ENCODE peak calls at places on chromosome 15, in nine cellular contexts. D is uterus, Z is body of pancreas, W is Peyer's patch, A is sigmoid colon, N is ovary, J is gastrocnemius medialis, P is testis, Q is tibial nerve. V is an unnamed sample. For H3K4me1, the result is how much of the 10 kb centered on the place peaks cover.

GRCh38 chr15:67741313-67741712 is 84.0 kb upstream of the SKOR1 start:
- DNase-seq in Q (no peak), D (no peak), A (no peak), Z (no peak), N (no peak), W (no peak), J (no peak), P (no peak), V (no peak)

GRCh38 chr15:45583731-45584639 is 3.2 kb upstream of the BLOC1S6 start:
- DNase-seq in A (no peak), Q (no peak), P (no peak), W (no peak), J (no peak), D (no peak), Z (no peak), N (no peak), V (no peak)

GRCh38 chr15:99631256-99631655 is 65.5 kb downstream of the MEF2A start:
- DNase-seq in A (no peak), D (no peak), W (peak), P (no peak), N (no peak), J (no peak), Z (no peak), Q (no peak), V (peak)

GRCh38 chr15:71386448-71387236 is 271.4 kb downstream of the THSD4 start:
- DNase-seq in D (no peak), J (no peak), Z (no peak), N (no peak), Q (peak), A (no peak), P (no peak), W (no peak), V (no peak)

GRCh38 chr15:100905855-100906254 is 13.3 kb upstream of the LRRK1 start:
- DNase-seq in A (peak), D (no peak), Q (no peak), J (no peak), Z (no peak), W (no peak), N (no peak), P (no peak), V (no peak)

GRCh38 chr15:25374143-25374542 is 64.7 kb downstream of the UBE3A start:
- DNase-seq in P (peak), Q (no peak), W (no peak), J (no peak), N (no peak), Z (no peak), A (no peak), D (no peak), V (no peak)

GRCh38 chr15:87121357-87121756 is 1041.7 kb downstream of the AGBL1 start:
- DNase-seq in D (no peak), Q (no peak), N (no peak), W (no peak), J (no peak), Z (no peak), A (no peak), P (no peak), V (no peak)

GRCh38 chr15:42808921-42809320 is 72.0 kb upstream of the CDAN1 start:
- DNase-seq in P (no peak), D (no peak), N (no peak), A (no peak), J (no peak), W (no peak), Q (no peak), Z (no peak), V (no peak)

GRCh38 chr15:81016253-81017068 is 15.7 kb downstream of the TLNRD1 start:
- DNase-seq in N (no peak), J (no peak), P (no peak), Z (no peak), D (no peak), A (no peak), Q (peak), W (no peak), V (no peak)

GRCh38 chr15:48391950-48392349 is 60.7 kb downstream of the DUT start:
- DNase-seq in D (no peak), J (no peak), A (no peak), P (no peak), N (no peak), W (no peak), Z (no peak), Q (no peak), V (no peak)

GRCh38 chr15:43913941-43914340 is 87.1 kb downstream of the WDR76 start:
- DNase-seq in D (no peak), J (no peak), A (no peak), W (no peak), Q (no peak), N (no peak), Z (no peak), P (no peak), V (no peak)

GRCh38 chr15:101045236-101045646 is 126.1 kb downstream of the LRRK1 start:
- DNase-seq in N (peak), Q (no peak), W (peak), J (no peak), A (peak), Z (no peak), P (peak), D (peak), V (peak)

GRCh38 chr15:57149196-57149595 is 227.1 kb upstream of the CGNL1 start:
- DNase-seq in D (no peak), W (no peak), N (no peak), Z (no peak), Q (no peak), J (no peak), A (no peak), P (no peak), V (no peak)

GRCh38 chr15:42203891-42204290 is 4.2 kb downstream of the VPS39 start:
- DNase-seq in Z (no peak), D (no peak), P (no peak), W (no peak), J (no peak), A (no peak), N (no peak), Q (no peak), V (no peak)

DNA sequence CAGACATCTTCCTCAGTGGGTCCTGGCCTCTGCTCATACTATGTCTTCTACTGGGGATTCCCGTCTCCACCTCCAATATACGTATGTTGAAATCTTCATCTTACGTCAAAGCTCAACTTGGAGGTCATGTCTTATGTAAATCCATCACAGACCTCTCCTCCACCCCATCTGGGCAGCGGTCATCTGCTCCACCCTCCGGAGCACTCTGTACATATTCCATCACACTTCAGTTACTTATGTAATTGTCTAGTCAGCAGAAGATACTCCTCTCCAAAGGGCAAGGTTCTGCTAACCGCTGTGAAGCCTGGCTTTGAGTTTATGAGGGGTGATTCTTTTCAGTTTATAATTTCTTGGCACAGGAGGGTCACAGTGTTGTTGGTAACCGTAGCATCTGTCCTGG is 22.0 kb downstream of the MAP2K1 start:
- DNase-seq in J (no peak), D (no peak), P (no peak), A (no peak), N (no peak), Z (no peak), Q (no peak), W (no peak), V (no peak)
- H3K4me1 ChIP-seq in J (half or more), D (under half), P (under half), A (under half), N (under half), Z (under half), Q (under half), W (under half), V (half or more)

DNA sequence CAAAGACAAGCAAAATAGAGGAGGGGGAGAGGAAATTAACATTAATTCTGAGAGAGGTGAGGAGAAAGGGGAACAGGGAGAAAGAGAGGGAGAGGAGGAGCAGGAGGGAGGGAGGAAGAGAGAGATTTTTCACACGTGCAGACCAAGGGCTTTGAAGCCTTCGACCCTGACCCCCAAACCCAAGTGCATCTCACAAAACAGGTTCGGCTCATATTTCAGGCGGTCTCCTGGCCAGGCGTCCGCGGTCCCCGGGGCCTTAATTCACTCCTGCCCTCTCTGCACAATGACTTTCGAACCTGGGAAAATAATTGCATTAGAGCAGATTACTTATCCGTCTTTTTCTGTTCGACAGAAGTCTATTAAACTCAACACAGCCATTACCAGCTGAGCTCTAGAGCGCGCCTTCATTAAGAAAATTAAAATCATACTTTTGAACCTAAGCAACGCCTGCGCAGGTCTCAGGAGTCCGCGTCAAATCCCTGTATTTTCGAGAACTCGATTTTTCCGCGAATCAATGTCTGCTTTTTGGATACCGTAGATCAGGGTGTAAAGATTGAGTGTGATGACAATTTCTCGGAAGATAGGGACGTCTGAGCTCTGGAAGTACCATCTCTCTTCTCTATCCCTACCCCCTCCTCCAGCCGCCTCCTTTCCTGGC is 220.7 kb downstream of the MEIS2 start:
- DNase-seq in A (no peak), W (no peak), Q (no peak), P (no peak), N (no peak), Z (no peak), D (no peak), J (no peak), V (no peak)
- H3K4me3 ChIP-seq in A (no peak), W (no peak), Q (no peak), P (no peak), N (no peak), Z (no peak), D (no peak), J (no peak), V (no peak)

GRCh38 chr15:58865420-58865880 is 68.0 kb downstream of the SLTM start:
- DNase-seq in W (no peak), N (peak), P (peak), J (no peak), A (no peak), D (no peak), Z (peak), Q (no peak), V (no peak)
- TF ChIP-seq POLR2A in W (no peak), N (no peak), P (no peak), J (no peak), A (no peak), D (no peak), Z (no peak), Q (no peak), V (no peak)

GRCh38 chr15:66614456-66615174 is 48.8 kb upstream of the LCTL start:
- DNase-seq in W (no peak), Z (no peak), J (no peak), D (no peak), Q (no peak), A (no peak), P (no peak), N (no peak), V (no peak)

GRCh38 chr15:66615175-66615495 is 49.3 kb upstream of the LCTL start:
- DNase-seq in J (no peak), N (no peak), Z (no peak), D (no peak), W (no peak), A (no peak), Q (no peak), P (no peak), V (peak)

GRCh38 chr15:66611257-66612053 is 45.7 kb upstream of the LCTL start:
- DNase-seq in Z (peak), Q (no peak), J (no peak), A (no peak), D (no peak), P (no peak), W (no peak), N (no peak), V (peak)

GRCh38 chr15:66615846-66616245 is 50.0 kb upstream of the LCTL start:
- DNase-seq in Q (no peak), D (no peak), W (no peak), P (no peak), N (no peak), J (no peak), Z (no peak), A (no peak), V (peak)

GRCh38 chr15:66613743-66614142 is 47.9 kb upstream of the LCTL start:
- DNase-seq in W (no peak), D (no peak), A (no peak), Z (no peak), Q (no peak), N (no peak), P (no peak), J (no peak), V (peak)
- H3K4me1 ChIP-seq in W (under half), D (under half), A (under half), Z (under half), Q (under half), N (under half), P (under half), J (under half), V (half or more)

GRCh38 chr15:74460903-74461846 is at the start of gene UBL7:
- DNase-seq in N (peak), A (peak), J (peak), W (peak), Z (peak), P (peak), D (peak), Q (peak), V (peak)
- H3K4me3 ChIP-seq in N (peak), A (peak), J (peak), W (peak), Z (peak), P (peak), D (peak), Q (peak), V (peak)

GRCh38 chr15:82532991-82533481 is 7.2 kb downstream of the RPS17 start:
- DNase-seq in P (no peak), D (no peak), A (no peak), N (peak), J (no peak), Z (no peak), W (no peak), Q (no peak), V (no peak)

GRCh38 chr15:82537351-82537908 is 2.8 kb downstream of the RPS17 start:
- DNase-seq in J (no peak), Z (no peak), W (no peak), A (no peak), P (no peak), N (no peak), Q (no peak), D (no peak), V (no peak)

GRCh38 chr15:82536409-82537350 is 3.6 kb downstream of the RPS17 start:
- DNase-seq in N (no peak), D (no peak), J (no peak), P (no peak), Q (no peak), Z (no peak), W (no peak), A (no peak), V (no peak)

GRCh38 chr15:82533801-82534200 is 6.5 kb downstream of the RPS17 start:
- DNase-seq in W (no peak), P (no peak), D (no peak), N (peak), Q (no peak), J (no peak), Z (no peak), A (no peak), V (no peak)

DNA sequence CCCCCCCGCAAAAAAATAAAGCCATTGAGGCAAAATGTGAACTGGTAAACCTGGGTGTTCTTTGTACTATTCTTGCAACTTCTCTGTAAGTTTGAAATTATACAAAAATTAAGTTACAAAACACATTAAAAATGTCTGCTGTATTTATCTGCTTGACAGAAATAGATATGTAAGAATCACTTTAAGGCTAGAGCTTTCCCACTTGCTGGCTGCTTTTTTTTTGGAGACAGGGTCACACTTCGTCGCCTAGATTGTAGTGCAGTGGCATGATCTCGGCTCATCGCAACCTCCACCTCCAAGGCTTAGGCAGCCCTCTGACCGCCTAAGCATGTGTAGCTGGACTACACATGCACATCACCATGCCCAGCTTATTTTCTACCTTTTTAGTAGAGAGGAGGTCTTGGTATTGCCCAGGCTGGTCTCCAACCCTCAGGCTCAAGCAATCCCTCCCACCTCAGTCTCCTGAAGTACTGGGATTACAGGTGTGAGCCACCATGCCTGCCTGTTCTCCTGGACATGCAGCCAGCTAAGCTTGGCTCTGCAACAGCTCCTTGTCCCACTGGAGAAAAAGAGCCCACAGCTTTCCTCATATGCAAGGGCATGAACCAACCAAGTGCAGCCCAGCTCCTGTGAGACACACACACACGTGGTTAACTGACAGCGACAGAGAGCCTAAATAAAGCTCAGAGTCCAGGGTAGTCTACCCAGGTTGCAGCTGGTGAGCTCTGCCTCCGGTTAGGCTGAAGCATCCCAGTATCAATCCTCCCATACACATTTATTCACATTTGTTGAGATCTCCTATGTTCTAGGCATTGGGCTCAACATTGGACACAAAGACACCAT is 4.5 kb downstream of the RPS17 start:
- DNase-seq in J (no peak), Z (no peak), P (no peak), N (no peak), Q (no peak), W (no peak), D (no peak), A (no peak), V (no peak)
- TF ChIP-seq POLR2A in J (no peak), Z (no peak), P (no peak), N (no peak), Q (no peak), W (no peak), D (no peak), A (no peak), V (no peak)

GRCh38 chr15:60396964-60397771 is 618 bp downstream of the ANXA2 start:
- DNase-seq in P (peak), J (peak), W (peak), D (peak), N (peak), A (peak), Z (peak), Q (peak), V (peak)
- H3K4me1 ChIP-seq in P (under half), J (under half), W (under half), D (under half), N (under half), A (under half), Z (half or more), Q (under half), V (half or more)

DNA sequence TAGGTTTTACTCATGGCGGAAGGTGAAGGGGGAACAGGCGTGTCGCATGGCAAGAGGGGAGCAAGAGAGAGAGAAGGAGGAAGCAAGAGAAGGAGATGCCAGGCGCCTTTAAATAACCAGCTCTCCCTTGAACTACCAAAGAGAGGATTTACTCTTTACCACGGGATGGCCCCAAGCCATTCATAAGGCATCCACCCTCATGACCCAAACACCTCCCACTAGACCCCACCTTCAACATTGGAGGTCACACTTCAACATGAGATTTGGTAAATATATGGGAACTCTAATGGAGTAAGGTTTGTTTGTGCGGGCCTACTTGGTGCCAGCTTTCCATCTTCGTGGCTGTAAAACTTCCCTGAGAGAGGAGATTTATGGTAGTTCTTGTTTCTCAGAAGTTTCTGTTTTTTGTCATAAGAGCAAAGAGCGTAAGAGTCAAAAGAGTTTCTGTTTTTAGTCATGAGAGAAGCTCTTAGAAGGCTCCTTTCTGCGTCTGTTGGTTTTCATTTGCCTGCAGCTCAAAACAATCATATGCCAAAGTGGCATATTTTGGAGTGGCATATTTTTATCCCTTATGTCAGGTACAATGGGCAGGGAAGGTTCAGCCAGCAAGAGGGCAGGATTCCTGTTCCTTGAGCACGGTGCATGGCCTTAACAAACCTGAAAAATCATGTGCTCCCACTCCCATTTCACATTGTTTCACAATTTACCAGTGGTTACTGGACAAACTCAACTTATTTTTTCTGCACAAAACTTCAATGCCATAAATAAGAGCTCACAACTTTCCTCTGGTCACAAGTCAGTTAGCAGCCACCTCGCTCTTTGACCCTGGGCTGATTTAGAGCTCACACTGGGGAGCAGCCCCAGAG is 12.5 kb downstream of the PML start:
- DNase-seq in W (no peak), A (peak), P (no peak), Q (no peak), N (no peak), J (no peak), Z (no peak), D (peak), V (no peak)
- H3K4me3 ChIP-seq in W (no peak), A (no peak), P (no peak), Q (no peak), N (no peak), J (no peak), Z (no peak), D (no peak), V (no peak)

GRCh38 chr15:78170848-78171773 is 21.9 kb downstream of the IDH3A start:
- DNase-seq in J (no peak), N (no peak), D (no peak), W (peak), P (no peak), Z (peak), Q (no peak), A (no peak), V (no peak)
- TF ChIP-seq POLR2A in J (no peak), N (no peak), D (no peak), W (no peak), P (no peak), Z (no peak), Q (no peak), A (no peak), V (no peak)